ENCODE peak calls at places on chromosomes 1 and 21, in seven cellular contexts. Q, N, A, V, E, B and T are unnamed samples.

GRCh38 chr1:204647805-204648153 is 37.8 kb downstream of the LRRN2 start:
- DNase-seq in Q (no peak), N (no peak), A (no peak), V (no peak), E (no peak), B (no peak), T (no peak)

GRCh38 chr1:221418346-221418745 is 323.5 kb downstream of the DUSP10 start:
- DNase-seq in Q (no peak), N (no peak), A (no peak), V (no peak), E (no peak), B (no peak), T (peak)

GRCh38 chr1:34771573-34771972 is 9.4 kb upstream of the GJB3 start:
- DNase-seq in Q (no peak), N (no peak), A (no peak), V (no peak), E (no peak), B (no peak), T (no peak)

GRCh38 chr1:162070094-162070748 is 730 bp downstream of the NOS1AP start:
- DNase-seq in Q (peak), N (no peak), A (no peak), V (no peak), E (peak), B (no peak), T (no peak)

GRCh38 chr1:180168786-180169640 is 14.3 kb downstream of the QSOX1 start:
- DNase-seq in Q (peak), N (peak), A (no peak), V (no peak), E (peak), B (no peak), T (peak)

GRCh38 chr1:116125761-116126160 is 14.6 kb downstream of the MAB21L3 start:
- DNase-seq in Q (no peak), N (no peak), A (no peak), V (no peak), E (no peak), B (no peak), T (no peak)

GRCh38 chr1:19483261-19483660 is 2.1 kb downstream of the CAPZB start:
- DNase-seq in Q (no peak), N (no peak), A (no peak), V (no peak), E (no peak), B (no peak), T (no peak)

GRCh38 chr1:234611153-234611798 is 1.3 kb upstream of the IRF2BP2 start:
- DNase-seq in Q (no peak), N (no peak), A (no peak), V (peak), E (peak), B (no peak), T (peak)

GRCh38 chr1:174217787-174218574 is 58.7 kb downstream of the RABGAP1L start:
- DNase-seq in Q (no peak), N (no peak), A (no peak), V (no peak), E (peak), B (no peak), T (peak)

GRCh38 chr21:31184462-31184861 is 146.2 kb upstream of the KRTAP19-8 start:
- DNase-seq in Q (no peak), N (no peak), A (no peak), V (no peak), E (no peak), B (no peak), T (no peak)

GRCh38 chr1:225627304-225627947 is 25.5 kb downstream of the ENAH start:
- DNase-seq in Q (peak), N (no peak), A (no peak), V (no peak), E (no peak), B (no peak), T (no peak)

GRCh38 chr1:220843481-220844011 is 35.7 kb upstream of the HLX start:
- DNase-seq in Q (peak), N (no peak), A (no peak), V (no peak), E (no peak), B (peak), T (peak)

GRCh38 chr1:4034318-4034887 is 134.3 kb upstream of the C1orf174 start:
- DNase-seq in Q (no peak), N (no peak), A (no peak), V (no peak), E (no peak), B (no peak), T (no peak)

GRCh38 chr1:110002695-110003094 is 18.1 kb downstream of the AHCYL1 start:
- DNase-seq in Q (no peak), N (no peak), A (no peak), V (no peak), E (no peak), B (no peak), T (no peak)

GRCh38 chr1:17573518-17574041 is 34.1 kb downstream of the ARHGEF10L start:
- DNase-seq in Q (peak), N (no peak), A (no peak), V (no peak), E (no peak), B (no peak), T (no peak)

GRCh38 chr1:17575786-17576584 is 36.5 kb downstream of the ARHGEF10L start:
- DNase-seq in Q (no peak), N (no peak), A (no peak), V (no peak), E (no peak), B (no peak), T (no peak)

GRCh38 chr1:17572264-17572985 is 32.9 kb downstream of the ARHGEF10L start:
- DNase-seq in Q (no peak), N (no peak), A (no peak), V (no peak), E (no peak), B (no peak), T (no peak)

GRCh38 chr1:17577907-17578297 is 38.4 kb downstream of the ARHGEF10L start:
- DNase-seq in Q (no peak), N (no peak), A (no peak), V (no peak), E (no peak), B (no peak), T (no peak)

DNA sequence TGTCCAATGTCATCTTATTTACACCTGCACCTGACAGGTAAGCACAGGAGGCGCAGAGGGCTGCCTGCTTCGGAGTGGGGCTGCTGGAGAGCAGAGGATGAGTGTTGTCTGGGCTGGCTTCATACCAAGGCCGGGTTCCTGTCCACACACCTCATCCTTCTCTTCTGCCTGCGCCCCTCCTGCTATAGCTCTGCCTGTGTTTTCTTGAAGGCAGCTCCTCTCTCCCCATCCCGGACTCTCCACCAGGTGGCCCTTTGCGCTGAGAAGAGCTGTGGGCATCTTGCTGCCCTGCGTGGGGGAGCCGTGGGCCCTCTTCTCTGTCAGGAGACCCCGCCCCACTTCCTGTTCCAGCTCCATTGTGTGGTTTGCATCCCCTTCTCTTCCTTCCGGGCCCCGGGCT is 35.0 kb downstream of the ARHGEF10L start:
- DNase-seq in Q (no peak), N (peak), A (no peak), V (no peak), E (no peak), B (no peak), T (no peak)
- TF ChIP-seq CTCF in Q (peak), N (no peak), A (peak), V (no peak), E (no peak), B (no peak), T (no peak)

GRCh38 chr1:61742620-61743431 is 546 bp downstream of the PATJ start:
- DNase-seq in Q (peak), N (peak), A (no peak), V (no peak), E (peak), B (peak), T (peak)

GRCh38 chr1:61746768-61747167 is 4.5 kb downstream of the PATJ start:
- DNase-seq in Q (no peak), N (no peak), A (peak), V (no peak), E (no peak), B (peak), T (peak)

GRCh38 chr1:61743432-61743705 is 1.1 kb downstream of the PATJ start:
- DNase-seq in Q (no peak), N (no peak), A (no peak), V (no peak), E (no peak), B (no peak), T (no peak)

GRCh38 chr1:61743716-61744620 is 1.7 kb downstream of the PATJ start:
- DNase-seq in Q (no peak), N (no peak), A (no peak), V (no peak), E (no peak), B (no peak), T (no peak)

GRCh38 chr1:61741682-61742619 is at the start of gene PATJ:
- DNase-seq in Q (peak), N (peak), A (no peak), V (peak), E (peak), B (peak), T (no peak)
- TF ChIP-seq CTCF in Q (no peak), N (no peak), A (no peak), V (no peak), E (no peak), B (no peak), T (no peak)

GRCh38 chr1:245155186-245156040 is 628 bp downstream of the KIF26B start:
- DNase-seq in Q (no peak), N (peak), A (no peak), V (no peak), E (peak), B (no peak), T (no peak)
- TF ChIP-seq CTCF in Q (peak), N (no peak), A (peak), V (no peak), E (peak), B (peak), T (peak)

DNA sequence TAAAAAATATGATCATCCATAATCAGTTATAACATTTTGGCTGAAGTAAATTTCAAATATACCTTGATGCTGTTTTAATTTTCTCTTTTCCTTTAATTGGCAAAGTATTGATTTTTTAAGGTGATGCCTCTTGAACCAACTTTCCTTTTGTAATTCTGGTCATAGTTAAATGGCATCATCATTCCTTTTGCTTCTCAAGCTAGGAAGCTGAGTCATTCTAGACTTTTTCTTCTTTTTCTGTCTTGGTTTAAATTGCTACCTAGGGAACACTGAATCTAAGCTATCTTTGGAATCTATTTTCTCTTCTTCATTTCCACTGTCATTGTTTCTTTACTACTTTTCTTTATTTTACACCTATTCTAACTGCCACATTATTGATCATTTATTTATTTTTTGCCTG is 162.7 kb downstream of the HMCN1 start:
- DNase-seq in Q (no peak), N (no peak), A (no peak), V (no peak), E (no peak), B (no peak), T (peak)
- TF ChIP-seq CTCF in Q (no peak), N (no peak), A (no peak), V (no peak), E (no peak), B (no peak), T (no peak)

DNA sequence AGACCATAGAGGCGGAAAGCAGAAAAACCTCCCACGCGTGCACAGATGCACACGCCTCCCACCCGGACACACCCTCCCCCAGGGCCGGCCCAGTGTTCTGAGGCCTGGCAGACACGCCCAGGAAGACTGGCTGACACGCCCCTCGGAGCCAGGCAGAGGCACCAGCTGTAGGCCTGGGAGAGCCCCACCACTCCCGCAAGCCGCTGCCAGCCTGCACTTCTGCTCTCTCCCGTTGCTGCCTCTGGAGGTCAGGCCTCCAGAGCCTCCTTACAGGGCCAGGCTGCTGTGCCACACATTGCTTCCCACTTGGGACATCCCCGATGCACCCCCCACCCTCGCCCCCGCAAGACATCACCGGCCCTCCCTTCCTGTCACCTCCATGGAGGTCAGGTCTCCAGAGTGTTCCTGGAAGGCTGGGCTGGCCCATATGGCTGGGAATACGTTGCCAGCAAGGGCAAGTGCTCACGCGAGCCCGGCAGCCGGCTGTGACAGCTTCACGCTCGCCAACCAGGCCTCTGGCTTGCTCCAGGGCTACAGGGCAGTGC is 40.4 kb downstream of the CASZ1 start:
- DNase-seq in Q (peak), N (no peak), A (peak), V (peak), E (peak), B (no peak), T (peak)
- TF ChIP-seq CTCF in Q (no peak), N (no peak), A (no peak), V (no peak), E (no peak), B (no peak), T (no peak)